ENCODE peak calls at places on chromosomes 16 and 17, in four cellular contexts. E is heart left ventricle, T is cardiac muscle cell, P is body of pancreas. G is an unnamed sample. For H3K36me3 and H3K4me1, the result is how much of the 10 kb centered on the place peaks cover.

GRCh38 chr16:14042706-14043105 is 28.4 kb upstream of the MRTFB start:
- DNase-seq in E (no peak), T (no peak), P (no peak), G (no peak)

GRCh38 chr16:80210787-80211186 is 330.0 kb upstream of the DYNLRB2 start:
- DNase-seq in E (no peak), T (no peak), P (no peak), G (peak)

GRCh38 chr16:50547944-50548658 is at the start of gene NKD1:
- DNase-seq in E (peak), T (peak), P (peak), G (peak)

GRCh38 chr16:79288046-79288445 is 312.5 kb downstream of the MAF start:
- DNase-seq in E (no peak), T (no peak), P (no peak), G (no peak)

GRCh38 chr17:83121921-83122820 is 42.8 kb downstream of the METRNL start:
- DNase-seq in E (peak), T (no peak), P (no peak), G (no peak)

GRCh38 chr17:79935845-79936470 is 96.7 kb upstream of the CBX4 start:
- DNase-seq in E (no peak), T (no peak), P (no peak), G (peak)

GRCh38 chr17:1095093-1095852 is 84.5 kb downstream of the ABR start:
- DNase-seq in E (peak), T (no peak), P (no peak), G (no peak)

GRCh38 chr16:88619859-88620655 is 18.3 kb upstream of the IL17C start:
- DNase-seq in E (no peak), T (no peak), P (no peak), G (no peak)

GRCh38 chr17:33163827-33164555 is 129.1 kb downstream of the ASIC2 start:
- DNase-seq in E (peak), T (no peak), P (no peak), G (no peak)

GRCh38 chr16:19210968-19211367 is 42.9 kb downstream of the SYT17 start:
- DNase-seq in E (no peak), T (no peak), P (no peak), G (no peak)

GRCh38 chr17:73166731-73167581 is 2.1 kb downstream of the SSTR2 start:
- DNase-seq in E (no peak), T (no peak), P (no peak), G (no peak)

GRCh38 chr17:36706437-36706731 is 105.0 kb downstream of the MRM1 start:
- DNase-seq in E (no peak), T (no peak), P (no peak), G (no peak)
- TF ChIP-seq CTCF in E (no peak), T (no peak), P (no peak), G (no peak)

DNA sequence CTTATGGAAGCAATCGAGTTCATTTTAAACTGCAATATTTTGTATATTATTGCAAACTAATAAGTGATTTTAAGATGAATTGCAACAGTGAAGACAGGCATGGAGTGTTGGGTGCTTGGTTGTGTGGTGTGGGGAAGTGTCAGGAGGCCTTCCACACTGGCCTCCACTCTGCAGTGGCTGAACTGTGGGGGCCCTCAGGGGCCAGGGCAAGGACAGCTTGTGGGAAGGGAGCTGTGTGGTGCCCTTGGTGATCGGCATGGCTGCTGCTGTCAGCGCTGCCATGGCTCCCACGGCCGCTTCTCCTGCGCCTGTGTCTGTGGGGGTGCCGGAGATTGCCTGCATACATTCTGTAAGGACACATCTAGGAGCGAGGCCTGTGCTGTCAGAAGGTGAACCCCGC is 19.2 kb downstream of the TCF25 start:
- DNase-seq in E (no peak), T (no peak), P (no peak), G (no peak)
- H3K36me3 ChIP-seq in E (half or more), T (under half), P (under half), G (under half)

GRCh38 chr17:41639492-41640473 is 15.4 kb upstream of the KRT17 start:
- DNase-seq in E (no peak), T (no peak), P (no peak), G (no peak)
- H3K4me1 ChIP-seq in E (under half), T (under half), P (under half), G (under half)

DNA sequence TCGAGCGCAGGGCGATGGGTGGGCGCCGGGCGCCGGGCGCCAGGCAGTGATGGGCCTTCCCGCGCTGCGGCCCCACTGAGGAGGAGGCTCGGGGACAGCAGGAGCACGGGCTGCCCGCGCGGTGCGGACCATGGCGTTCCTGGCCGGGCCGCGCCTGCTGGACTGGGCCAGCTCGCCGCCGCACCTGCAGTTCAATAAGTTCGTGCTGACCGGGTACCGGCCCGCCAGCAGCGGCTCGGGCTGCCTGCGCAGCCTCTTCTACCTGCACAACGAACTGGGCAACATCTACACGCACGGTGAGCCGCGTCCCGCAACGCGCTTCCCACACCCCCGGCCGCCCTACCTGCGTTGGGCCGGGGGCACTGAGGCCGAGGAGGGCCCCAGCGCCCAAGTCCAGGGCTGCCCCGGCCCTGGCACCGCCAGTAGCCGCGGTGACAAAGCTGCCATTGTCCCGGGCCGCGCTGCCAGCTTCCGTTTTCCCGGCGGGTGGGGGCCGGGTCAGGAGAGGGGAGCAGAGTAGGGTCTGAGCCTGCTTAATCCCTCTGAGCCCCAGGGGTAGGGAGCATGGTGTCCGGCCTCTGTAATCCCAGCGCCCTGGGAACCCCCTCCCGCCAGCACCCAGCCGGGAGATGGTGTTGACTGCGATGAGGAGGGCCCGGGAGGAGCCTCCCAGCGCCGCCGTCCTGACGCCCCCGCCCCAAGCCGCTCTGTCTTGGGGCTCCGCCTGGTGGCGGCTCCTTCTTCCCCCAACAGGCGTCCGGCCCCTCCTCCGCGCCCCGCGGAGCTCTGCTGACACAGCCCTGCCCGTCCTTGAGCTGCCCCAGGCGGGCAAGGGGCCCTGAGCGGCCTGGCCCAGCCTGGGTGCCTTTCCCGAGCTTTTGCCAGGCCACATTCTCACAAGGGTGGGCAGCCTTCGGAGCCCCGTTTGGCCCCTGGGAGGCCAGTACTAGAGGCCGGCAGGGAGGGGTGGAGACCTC is 685 bp downstream of the PAQR4 start:
- DNase-seq in E (peak), T (peak), P (peak), G (peak)
- TF ChIP-seq CTCF in E (peak), T (peak), P (peak), G (peak)

GRCh38 chr17:4232168-4232813 is 31.5 kb downstream of the ANKFY1 start:
- DNase-seq in E (no peak), T (no peak), P (no peak), G (no peak)
- H3K36me3 ChIP-seq in E (half or more), T (under half), P (under half), G (under half)

DNA sequence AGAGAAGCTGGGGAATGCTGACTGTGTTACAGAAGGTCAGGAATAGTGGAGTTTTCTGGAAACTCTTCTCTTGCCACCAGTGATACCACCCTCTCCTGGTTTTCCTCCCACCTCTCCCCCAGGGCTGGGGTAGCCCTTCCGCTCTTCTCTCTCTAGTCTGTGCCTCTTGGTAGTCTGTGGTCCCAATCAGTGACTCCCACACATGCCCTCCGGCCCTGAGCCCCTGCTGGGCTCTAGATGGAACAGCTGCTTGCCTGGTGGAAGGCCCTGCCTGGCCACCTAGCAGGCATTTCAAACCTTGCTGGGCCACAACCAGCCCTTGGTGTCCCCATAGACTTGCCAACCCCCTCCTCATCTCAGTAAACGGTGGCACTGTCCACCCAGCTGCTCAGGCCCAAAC is 15.2 kb upstream of the MTSS2 start:
- DNase-seq in E (no peak), T (no peak), P (no peak), G (no peak)
- H3K4me1 ChIP-seq in E (half or more), T (half or more), P (under half), G (half or more)

DNA sequence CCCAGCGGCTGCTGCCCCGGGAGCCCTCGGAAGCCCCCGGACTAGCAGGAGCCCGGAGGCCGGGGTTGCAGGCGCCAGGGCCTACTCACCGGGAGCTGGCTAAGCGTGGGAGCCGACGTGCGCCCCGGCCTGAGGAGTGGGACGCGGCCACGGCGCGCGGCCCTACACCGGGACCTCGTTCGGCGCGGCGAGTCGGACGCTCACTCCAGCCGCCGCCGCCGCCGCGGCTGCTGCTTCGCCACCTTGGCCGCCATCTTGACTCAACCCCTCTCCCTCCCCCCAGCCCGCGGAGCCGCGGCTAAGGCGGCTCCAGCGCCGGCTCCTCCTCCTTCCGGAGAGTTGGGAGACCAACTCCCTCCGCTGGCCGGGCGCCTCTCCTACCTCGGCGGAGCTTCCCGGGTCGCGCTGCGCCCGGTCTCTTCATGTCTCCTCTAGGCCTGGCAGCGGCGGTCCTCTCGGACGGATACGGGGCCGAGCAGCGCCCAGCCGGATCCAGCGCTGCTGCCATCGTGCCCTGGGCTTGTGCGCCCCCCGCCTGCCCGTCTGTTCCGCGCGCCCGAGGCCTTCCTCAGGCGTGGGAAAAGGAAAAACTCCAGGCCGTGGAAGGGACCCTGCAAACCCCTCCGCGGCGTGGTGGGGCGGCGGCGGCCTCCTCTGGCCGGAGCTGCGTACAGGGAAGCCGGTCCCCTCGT is at the start of gene NCOR1:
- DNase-seq in E (peak), T (peak), P (peak), G (peak)
- TF ChIP-seq CTCF in E (peak), T (peak), P (peak), G (peak)

G was measured in psoas muscle.